ENCODE peak calls at places on chromosomes 5 and 9, in six cellular contexts. V, I, T, D, C and J are unnamed samples.

GRCh38 chr9:124068248-124068647 is 56.7 kb downstream of the LHX2 start:
- DNase-seq in D (no peak), I (no peak), C (no peak), T (no peak), V (no peak), J (no peak)

GRCh38 chr5:42951169-42951846 is 88.8 kb downstream of the ANXA2R start:
- DNase-seq in T (no peak), D (no peak), C (no peak), I (peak), V (peak), J (no peak)

GRCh38 chr9:98907055-98907454 is 36.7 kb upstream of the COL15A1 start:
- DNase-seq in C (no peak), D (no peak), I (no peak), V (peak), T (no peak), J (no peak)

GRCh38 chr5:61744690-61745619 is 412.9 kb downstream of the ZSWIM6 start:
- DNase-seq in V (no peak), D (no peak), I (no peak), C (no peak), T (no peak), J (no peak)

GRCh38 chr5:50325237-50325832 is 115.8 kb downstream of the EMB start:
- DNase-seq in T (no peak), D (peak), C (no peak), I (no peak), V (peak), J (peak)

GRCh38 chr5:87233122-87233521 is 34.6 kb upstream of the RASA1 start:
- DNase-seq in V (no peak), C (no peak), I (no peak), T (no peak), D (no peak), J (no peak)

GRCh38 chr9:71966601-71967000 is 55.2 kb downstream of the C9orf85 start:
- DNase-seq in I (no peak), D (no peak), T (no peak), C (no peak), V (no peak), J (no peak)

GRCh38 chr5:89546658-89547057 is 663.7 kb upstream of the MEF2C start:
- DNase-seq in I (no peak), C (no peak), V (no peak), T (no peak), D (no peak), J (no peak)

GRCh38 chr9:85040141-85040540 is 370.6 kb downstream of the NTRK2 start:
- DNase-seq in T (no peak), I (no peak), C (no peak), D (no peak), V (no peak), J (no peak)

GRCh38 chr9:35760651-35761050 is 6.6 kb upstream of the MSMP start:
- DNase-seq in C (no peak), T (no peak), V (no peak), I (no peak), D (no peak), J (no peak)

GRCh38 chr5:51439232-51439631 is 56.0 kb downstream of the ISL1 start:
- DNase-seq in I (no peak), T (no peak), V (no peak), C (no peak), D (no peak), J (no peak)

GRCh38 chr5:135244620-135245021 is 154.4 kb downstream of the MACROH2A1 start:
- DNase-seq in V (no peak), D (no peak), C (no peak), T (no peak), I (no peak), J (no peak)

GRCh38 chr9:94783121-94783664 is 56.7 kb downstream of the AOPEP start:
- DNase-seq in I (peak), D (peak), V (peak), T (peak), C (peak), J (peak)

GRCh38 chr9:129173296-129174101 is 4.6 kb downstream of the IER5L start:
- DNase-seq in D (no peak), V (no peak), C (no peak), I (no peak), T (no peak), J (no peak)

GRCh38 chr5:173567548-173567947 is 48.9 kb downstream of the BOD1 start:
- DNase-seq in C (no peak), T (peak), V (peak), I (no peak), D (no peak), J (no peak)

GRCh38 chr9:26856413-26857032 is 36.1 kb downstream of the CAAP1 start:
- DNase-seq in V (peak), D (peak), T (no peak), I (peak), C (no peak), J (peak)

GRCh38 chr9:106305428-106306133 is 557.4 kb upstream of the ZNF462 start:
- DNase-seq in T (no peak), C (no peak), D (no peak), V (no peak), I (no peak), J (no peak)

GRCh38 chr5:139391570-139392323 is 2.0 kb upstream of the MZB1 start:
- DNase-seq in I (peak), D (no peak), C (no peak), T (no peak), V (peak), J (no peak)

GRCh38 chr9:127444921-127445850 is 6.0 kb downstream of the RPL12 start:
- DNase-seq in T (no peak), V (peak), I (no peak), D (no peak), C (no peak), J (no peak)

GRCh38 chr5:164998590-164998989 is 1493.2 kb downstream of the MAT2B start:
- DNase-seq in D (no peak), V (no peak), T (no peak), I (no peak), C (no peak), J (no peak)

GRCh38 chr5:156825688-156826087 is 24.4 kb upstream of the PPP1R2B start:
- DNase-seq in C (no peak), T (no peak), V (no peak), I (no peak), D (no peak), J (no peak)

GRCh38 chr5:126594077-126594476 is 942 bp downstream of the ALDH7A1 start:
- DNase-seq in C (no peak), D (peak), I (no peak), T (no peak), V (peak), J (no peak)

GRCh38 chr5:126595486-126596083 is 566 bp upstream of the ALDH7A1 start:
- DNase-seq in T (no peak), D (no peak), I (no peak), V (no peak), C (no peak), J (no peak)

GRCh38 chr5:126591549-126591948 is 3.5 kb downstream of the ALDH7A1 start:
- DNase-seq in T (no peak), V (no peak), D (no peak), I (no peak), C (no peak), J (no peak)

GRCh38 chr5:126597156-126597555 is 2.1 kb upstream of the ALDH7A1 start:
- DNase-seq in C (peak), D (no peak), T (no peak), V (peak), I (no peak), J (no peak)

DNA sequence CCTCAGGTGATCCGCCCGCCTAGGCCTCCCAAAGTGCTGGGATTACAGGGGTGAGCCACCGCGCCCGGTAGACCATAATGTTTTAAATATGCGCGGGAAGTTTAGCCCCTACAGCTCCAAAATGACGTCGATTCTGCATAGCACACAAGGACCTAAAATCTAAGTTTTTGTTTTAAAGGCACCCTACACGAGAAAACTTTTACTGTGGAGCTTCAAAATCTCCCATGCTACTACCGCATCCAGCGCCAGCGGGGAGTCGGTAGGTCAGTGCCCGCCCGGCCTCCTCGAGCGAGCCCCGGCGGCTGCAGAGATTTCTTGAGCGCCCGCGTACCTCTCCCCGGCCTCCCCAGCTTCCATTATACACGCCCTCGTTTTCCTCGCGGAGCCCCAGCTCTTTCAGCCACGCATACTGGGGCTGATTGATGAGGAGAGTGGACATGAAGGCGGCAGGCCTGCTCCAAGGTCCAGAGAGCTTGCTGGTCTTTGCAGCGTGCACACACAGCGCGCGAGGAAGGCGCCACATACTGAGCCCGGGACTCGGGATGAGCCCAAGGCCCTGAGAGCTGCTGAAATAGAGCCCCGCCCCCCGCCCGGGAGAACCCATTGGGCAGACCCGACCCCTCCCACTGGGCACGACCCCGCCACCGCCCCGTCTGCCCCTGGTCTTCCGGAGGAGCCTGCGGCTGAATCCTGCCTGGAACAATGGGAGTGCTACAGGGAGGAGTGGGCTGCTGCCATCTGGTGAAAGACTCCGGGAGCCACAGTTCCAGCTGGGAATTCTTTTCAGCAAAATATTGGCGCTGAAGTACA is at the start of gene ALDH7A1:
- DNase-seq in C (peak), T (peak), D (peak), V (peak), I (peak), J (peak)
- TF ChIP-seq CTCF in C (peak), T (peak), D (peak), V (peak), I (peak), J (peak)

DNA sequence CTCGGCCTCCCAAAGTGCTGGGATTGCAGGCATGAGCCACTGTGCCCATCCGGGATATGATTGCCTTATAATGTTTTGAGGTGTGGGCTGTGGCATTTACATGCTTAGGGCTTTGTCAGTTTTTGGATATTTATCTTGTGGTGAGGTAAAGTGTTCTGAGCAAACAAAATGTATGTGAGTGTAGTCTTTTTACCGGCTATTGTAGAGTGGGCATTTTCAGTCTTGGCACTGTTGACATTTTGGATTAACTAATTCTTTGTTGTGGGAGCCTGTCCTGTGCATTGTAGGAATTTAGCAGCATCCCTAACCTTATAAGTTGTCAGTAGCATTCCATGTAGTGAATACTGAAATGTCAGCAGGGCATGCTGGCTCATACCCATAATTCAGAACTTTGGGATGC is 21.6 kb downstream of the G3BP1 start:
- DNase-seq in D (no peak), I (no peak), C (no peak), T (no peak), V (no peak), J (no peak)
- H3K4me3 ChIP-seq in D (no peak), I (no peak), C (no peak), T (no peak), V (no peak), J (no peak)

GRCh38 chr9:137428311-137428630 is 5.1 kb downstream of the NOXA1 start:
- DNase-seq in V (no peak), T (no peak), I (no peak), D (no peak), C (no peak), J (no peak)
- TF ChIP-seq CTCF in V (no peak), T (no peak), I (no peak), D (no peak), C (peak), J (no peak)

DNA sequence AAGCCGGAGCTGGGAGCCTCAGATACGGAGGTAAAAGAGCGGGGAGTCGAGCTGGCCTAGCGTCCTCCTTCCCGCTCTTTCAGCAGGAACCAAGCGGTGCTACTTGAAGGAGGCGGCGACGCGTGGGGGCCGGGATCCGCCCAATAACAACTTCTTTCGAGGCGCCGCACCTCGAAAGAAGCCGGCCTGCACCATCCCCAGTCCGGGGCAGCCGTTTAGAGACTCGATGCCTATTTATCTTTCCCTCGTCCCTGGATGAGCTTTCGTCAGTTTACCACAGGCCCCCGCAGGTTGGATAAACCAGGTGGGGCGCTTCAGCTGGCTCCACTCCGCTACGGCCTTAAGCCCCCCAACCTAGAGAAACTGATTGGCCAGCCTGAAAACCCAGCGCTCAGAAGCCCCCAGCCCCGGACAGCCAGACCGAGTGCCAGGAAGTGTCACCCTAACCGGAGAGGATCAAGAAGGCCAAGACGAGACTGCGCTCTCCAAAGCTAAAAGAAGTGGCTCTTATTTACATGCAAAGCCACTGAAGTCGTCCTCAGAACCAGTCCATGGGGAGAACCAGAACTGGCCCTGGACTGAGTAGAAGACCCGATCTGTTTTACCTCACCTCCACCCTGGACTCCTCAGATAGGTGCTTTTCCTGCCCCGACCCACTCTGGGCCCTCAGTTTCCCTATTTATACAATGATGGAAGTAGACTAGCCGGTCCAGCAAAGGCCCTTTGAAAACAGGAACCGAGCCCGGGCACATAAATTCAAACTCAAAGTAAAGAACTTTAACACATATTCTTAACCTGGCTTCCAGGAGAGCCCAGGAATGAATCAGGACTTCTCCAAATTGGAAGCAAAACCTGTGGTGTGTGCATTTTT is 1.4 kb downstream of the HAND1 start:
- DNase-seq in D (no peak), C (no peak), V (no peak), T (no peak), I (no peak), J (no peak)
- H3K4me3 ChIP-seq in D (peak), C (no peak), V (no peak), T (no peak), I (peak), J (no peak)

DNA sequence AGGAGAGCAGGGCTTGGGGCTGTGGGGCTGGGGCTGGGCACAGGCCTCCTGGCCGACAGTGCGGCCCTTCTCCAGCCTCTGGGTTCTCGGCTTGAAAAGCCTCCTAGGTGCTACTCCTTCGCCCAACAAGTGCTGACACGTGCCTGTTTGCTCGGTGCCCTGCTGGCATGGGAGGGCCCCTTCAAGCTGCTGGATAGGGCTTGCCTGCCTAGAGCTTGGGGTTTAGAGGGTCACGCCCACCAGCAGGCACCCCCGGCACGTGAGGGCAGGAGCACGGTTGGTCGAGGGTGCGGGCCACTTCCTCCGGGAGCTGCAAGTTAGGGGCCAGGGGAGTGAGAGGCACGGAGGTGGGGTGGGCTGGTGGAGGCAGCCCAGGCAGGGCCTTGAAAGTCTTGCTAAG is 106.2 kb downstream of the RXRA start:
- DNase-seq in I (no peak), T (no peak), D (no peak), C (no peak), V (no peak), J (no peak)
- TF ChIP-seq CTCF in I (no peak), T (no peak), D (no peak), C (no peak), V (no peak), J (no peak)

GRCh38 chr5:142125378-142125777 is 16.8 kb downstream of the NDFIP1 start:
- DNase-seq in C (no peak), T (no peak), V (no peak), D (no peak), I (no peak), J (no peak)

GRCh38 chr5:142128675-142129208 is 20.2 kb downstream of the NDFIP1 start:
- DNase-seq in T (no peak), I (no peak), C (no peak), D (no peak), V (no peak), J (no peak)

GRCh38 chr5:142131394-142131793 is 22.8 kb downstream of the NDFIP1 start:
- DNase-seq in C (no peak), V (no peak), D (no peak), I (no peak), T (no peak), J (no peak)

GRCh38 chr5:142125963-142126362 is 17.4 kb downstream of the NDFIP1 start:
- DNase-seq in D (no peak), C (no peak), I (no peak), T (no peak), V (no peak), J (no peak)

GRCh38 chr5:142129447-142129846 is 20.9 kb downstream of the NDFIP1 start:
- DNase-seq in C (no peak), T (no peak), I (no peak), D (no peak), V (no peak), J (no peak)
- H3K4me3 ChIP-seq in C (no peak), T (peak), I (no peak), D (no peak), V (peak), J (no peak)

DNA sequence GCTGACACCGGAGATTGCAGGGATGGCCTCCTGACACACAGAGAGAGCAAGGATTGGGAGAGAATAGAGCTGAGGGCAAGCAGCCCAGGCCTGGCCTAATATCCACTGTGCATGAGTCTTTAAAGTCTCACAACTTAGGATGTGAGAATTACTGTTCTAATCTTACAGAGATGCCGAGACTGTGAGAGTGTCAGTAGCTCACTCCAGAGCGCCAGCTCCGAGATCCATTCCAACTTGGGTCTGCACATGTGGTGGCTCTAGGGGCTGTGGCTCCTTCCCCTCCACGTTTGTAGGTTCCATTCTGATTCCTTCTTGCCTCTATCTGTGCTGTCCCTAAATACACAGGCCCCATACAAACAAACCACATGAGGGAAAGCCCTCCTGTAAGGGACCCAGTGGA is 304.6 kb downstream of the MLLT3 start:
- DNase-seq in C (no peak), V (no peak), D (no peak), T (no peak), I (no peak), J (no peak)
- TF ChIP-seq CTCF in C (no peak), V (no peak), D (no peak), T (no peak), I (no peak), J (no peak)

GRCh38 chr5:112586596-112587062 is 151.1 kb upstream of the APC start:
- DNase-seq in D (peak), I (no peak), T (no peak), C (no peak), V (no peak), J (no peak)
- H3K4me3 ChIP-seq in D (no peak), I (no peak), T (no peak), C (no peak), V (no peak), J (no peak)

GRCh38 chr9:133349965-133350624 is 2.1 kb downstream of the RPL7A start:
- DNase-seq in V (no peak), D (no peak), C (no peak), T (no peak), I (no peak), J (no peak)

GRCh38 chr9:133346021-133346713 is 1.8 kb downstream of the MED22 start:
- DNase-seq in T (no peak), C (no peak), I (no peak), V (no peak), D (no peak), J (no peak)

GRCh38 chr9:133348763-133349573 is 950 bp downstream of the RPL7A start:
- DNase-seq in D (no peak), C (no peak), I (no peak), V (no peak), T (no peak), J (no peak)

GRCh38 chr9:133347515-133347984 is 381 bp downstream of the MED22 start:
- DNase-seq in D (peak), I (peak), C (no peak), T (no peak), V (no peak), J (no peak)

GRCh38 chr9:133347985-133348762 is at the start of the genes MED22 and RPL7A:
- DNase-seq in T (peak), D (peak), C (peak), V (peak), I (peak), J (peak)
- TF ChIP-seq CTCF in T (no peak), D (no peak), C (no peak), V (no peak), I (no peak), J (no peak)